ENCODE peak calls at places on chromosomes 16 and 17, in six cellular contexts. One of them, this sample, is unnamed.

GRCh38 chr16:20166531-20167235 is 93.0 kb upstream of the GPR139 start:
- DNase-seq in MM.1S: no peak
- DNase-seq in ACHN: peak; percentile 90
- DNase-seq in COR-L47: no peak
- DNase-seq in COLO829: peak; percentile 11
- DNase-seq in heart right ventricle: no peak
- DNase-seq in this sample: no peak

GRCh38 chr16:86833136-86833535 is 254.8 kb downstream of the FOXL1 start:
- DNase-seq in COLO829: no peak
- DNase-seq in ACHN: no peak
- DNase-seq in COR-L47: no peak
- DNase-seq in heart right ventricle: no peak
- DNase-seq in MM.1S: peak; percentile 6
- DNase-seq in this sample: no peak

GRCh38 chr17:30503558-30503957 is 26.4 kb downstream of the GOSR1 start:
- DNase-seq in MM.1S: no peak
- DNase-seq in COR-L47: no peak
- DNase-seq in COLO829: no peak
- DNase-seq in heart right ventricle: no peak
- DNase-seq in ACHN: peak; percentile 10
- DNase-seq in this sample: no peak

GRCh38 chr17:77445908-77446535 is 305.3 kb downstream of the SEC14L1 start:
- DNase-seq in COR-L47: no peak
- DNase-seq in COLO829: peak; percentile 52
- DNase-seq in ACHN: no peak
- DNase-seq in MM.1S: peak; percentile 70
- DNase-seq in heart right ventricle: no peak
- DNase-seq in this sample: peak; percentile 35

GRCh38 chr17:78364436-78365281 is 4.8 kb upstream of the SOCS3 start:
- DNase-seq in COLO829: no peak
- DNase-seq in MM.1S: no peak
- DNase-seq in COR-L47: no peak
- DNase-seq in ACHN: no peak
- DNase-seq in heart right ventricle: no peak
- DNase-seq in this sample: no peak

GRCh38 chr16:9797306-9797705 is 384.9 kb downstream of the GRIN2A start:
- DNase-seq in COLO829: no peak
- DNase-seq in MM.1S: no peak
- DNase-seq in ACHN: peak; percentile 16
- DNase-seq in COR-L47: no peak
- DNase-seq in heart right ventricle: peak; percentile 40
- DNase-seq in this sample: no peak

GRCh38 chr16:24573141-24573540 is 33.8 kb downstream of the RBBP6 start:
- DNase-seq in COR-L47: no peak
- DNase-seq in COLO829: no peak
- DNase-seq in ACHN: no peak
- DNase-seq in MM.1S: no peak
- DNase-seq in heart right ventricle: no peak
- DNase-seq in this sample: no peak

GRCh38 chr16:27230562-27230991 is 27.3 kb downstream of the KDM8 start:
- DNase-seq in ACHN: no peak
- DNase-seq in heart right ventricle: no peak
- DNase-seq in COLO829: no peak
- DNase-seq in COR-L47: no peak
- DNase-seq in MM.1S: peak; percentile 78
- DNase-seq in this sample: no peak

GRCh38 chr17:41707803-41708669 is 4.1 kb upstream of the GAST start:
- DNase-seq in MM.1S: no peak
- DNase-seq in COR-L47: no peak
- DNase-seq in ACHN: no peak
- DNase-seq in COLO829: no peak
- DNase-seq in heart right ventricle: no peak
- DNase-seq in this sample: no peak

GRCh38 chr17:50201226-50201854 is at the start of gene COL1A1:
- DNase-seq in MM.1S: no peak
- DNase-seq in heart right ventricle: peak; percentile 76
- DNase-seq in COR-L47: no peak
- DNase-seq in ACHN: no peak
- DNase-seq in COLO829: no peak
- DNase-seq in this sample: no peak

GRCh38 chr17:28878981-28879380 is 18.6 kb downstream of the FLOT2 start:
- DNase-seq in ACHN: peak; percentile 64
- DNase-seq in COLO829: peak; percentile 54
- DNase-seq in COR-L47: peak; percentile 76
- DNase-seq in MM.1S: peak; percentile 31
- DNase-seq in heart right ventricle: no peak
- DNase-seq in this sample: no peak

GRCh38 chr16:3780570-3780969 is 63.2 kb upstream of the TRAP1 start:
- DNase-seq in ACHN: peak; percentile 52
- DNase-seq in COR-L47: peak; percentile 7
- DNase-seq in COLO829: no peak
- DNase-seq in MM.1S: no peak
- DNase-seq in heart right ventricle: no peak
- DNase-seq in this sample: no peak

GRCh38 chr16:23509763-23510153 is 536 bp downstream of the GGA2 start:
- DNase-seq in COLO829: no peak
- DNase-seq in ACHN: peak; percentile 61
- DNase-seq in MM.1S: peak; percentile 36
- DNase-seq in heart right ventricle: peak; percentile 37
- DNase-seq in COR-L47: no peak
- DNase-seq in this sample: no peak

GRCh38 chr17:43468746-43469544 is 14.8 kb upstream of the DHX8 start:
- DNase-seq in ACHN: peak; percentile 65
- DNase-seq in heart right ventricle: no peak
- DNase-seq in COR-L47: no peak
- DNase-seq in COLO829: peak; percentile 47
- DNase-seq in MM.1S: no peak
- DNase-seq in this sample: peak; percentile 12

GRCh38 chr17:65568918-65569317 is 7.5 kb upstream of the AXIN2 start:
- DNase-seq in ACHN: no peak
- DNase-seq in COLO829: no peak
- DNase-seq in heart right ventricle: no peak
- DNase-seq in COR-L47: no peak
- DNase-seq in MM.1S: no peak
- DNase-seq in this sample: no peak

GRCh38 chr17:63804328-63804727 is 22.9 kb upstream of the PSMC5 start:
- DNase-seq in ACHN: no peak
- DNase-seq in COR-L47: no peak
- DNase-seq in MM.1S: no peak
- DNase-seq in COLO829: no peak
- DNase-seq in heart right ventricle: no peak
- DNase-seq in this sample: no peak

GRCh38 chr16:85767569-85767968 is 16.7 kb upstream of the C16orf74 start:
- DNase-seq in ACHN: peak; percentile 95
- DNase-seq in MM.1S: no peak
- DNase-seq in COR-L47: no peak
- DNase-seq in COLO829: no peak
- DNase-seq in heart right ventricle: no peak
- DNase-seq in this sample: no peak

GRCh38 chr17:73758245-73758644 is 114.0 kb upstream of the SDK2 start:
- DNase-seq in COLO829: no peak
- DNase-seq in ACHN: no peak
- DNase-seq in heart right ventricle: no peak
- DNase-seq in MM.1S: no peak
- DNase-seq in COR-L47: no peak
- DNase-seq in this sample: no peak

GRCh38 chr16:1918890-1919679 is 870 bp upstream of the HS3ST6 start:
- DNase-seq in heart right ventricle: no peak
- DNase-seq in COLO829: no peak
- DNase-seq in MM.1S: no peak
- DNase-seq in ACHN: no peak
- DNase-seq in COR-L47: no peak
- DNase-seq in this sample: no peak

GRCh38 chr17:57368637-57369336 is 112.5 kb downstream of the MSI2 start:
- DNase-seq in COR-L47: no peak
- DNase-seq in heart right ventricle: no peak
- DNase-seq in COLO829: no peak
- DNase-seq in ACHN: no peak
- DNase-seq in MM.1S: peak; percentile 87
- DNase-seq in this sample: no peak

GRCh38 chr16:48511716-48512115 is 98.3 kb downstream of the N4BP1 start:
- DNase-seq in COR-L47: no peak
- DNase-seq in ACHN: no peak
- DNase-seq in MM.1S: no peak
- DNase-seq in COLO829: no peak
- DNase-seq in heart right ventricle: no peak
- DNase-seq in this sample: no peak

GRCh38 chr17:45833826-45834439 is 10.7 kb upstream of the SPPL2C start:
- DNase-seq in COR-L47: no peak
- DNase-seq in heart right ventricle: no peak
- DNase-seq in COLO829: no peak
- DNase-seq in ACHN: no peak
- DNase-seq in MM.1S: no peak
- DNase-seq in this sample: no peak

GRCh38 chr16:23296994-23297393 is 5.1 kb upstream of the SCNN1B start:
- DNase-seq in heart right ventricle: no peak
- DNase-seq in COLO829: peak; percentile 18
- DNase-seq in MM.1S: peak; percentile 62
- DNase-seq in ACHN: peak; percentile 32
- DNase-seq in COR-L47: peak; percentile 29
- DNase-seq in this sample: no peak

GRCh38 chr16:67723151-67723915 is 4.2 kb upstream of the GFOD2 start:
- DNase-seq in heart right ventricle: no peak
- DNase-seq in ACHN: peak; percentile 44
- DNase-seq in COR-L47: no peak
- DNase-seq in MM.1S: no peak
- DNase-seq in COLO829: no peak
- DNase-seq in this sample: no peak

GRCh38 chr17:80529904-80530292 is 14.7 kb upstream of the RPTOR start:
- DNase-seq in MM.1S: no peak
- DNase-seq in COLO829: no peak
- DNase-seq in COR-L47: no peak
- DNase-seq in ACHN: no peak
- DNase-seq in heart right ventricle: no peak
- DNase-seq in this sample: no peak

GRCh38 chr16:89727406-89728120 is 6.2 kb downstream of the ZNF276 start:
- DNase-seq in COLO829: no peak
- DNase-seq in MM.1S: no peak
- DNase-seq in ACHN: no peak
- DNase-seq in heart right ventricle: no peak
- DNase-seq in COR-L47: no peak
- DNase-seq in this sample: no peak

GRCh38 chr17:9478889-9479288 is 96.7 kb downstream of the STX8 start:
- DNase-seq in COR-L47: no peak
- DNase-seq in heart right ventricle: no peak
- DNase-seq in MM.1S: no peak
- DNase-seq in COLO829: no peak
- DNase-seq in ACHN: no peak
- DNase-seq in this sample: no peak

GRCh38 chr17:50062323-50063243 is 6.7 kb downstream of the ITGA3 start:
- DNase-seq in COR-L47: peak; percentile 39
- DNase-seq in MM.1S: no peak
- DNase-seq in ACHN: peak; percentile 99
- DNase-seq in heart right ventricle: peak; percentile 85
- DNase-seq in COLO829: peak; percentile 90
- DNase-seq in this sample: no peak

GRCh38 chr17:81710514-81711308 is 1.4 kb upstream of the SLC25A10 start:
- DNase-seq in ACHN: no peak
- DNase-seq in MM.1S: no peak
- DNase-seq in COR-L47: peak; percentile 77
- DNase-seq in heart right ventricle: no peak
- DNase-seq in COLO829: no peak
- DNase-seq in this sample: no peak

GRCh38 chr16:66984902-66985311 is 3.5 kb upstream of the CES4A start:
- DNase-seq in MM.1S: no peak
- DNase-seq in COR-L47: no peak
- DNase-seq in heart right ventricle: no peak
- DNase-seq in ACHN: no peak
- DNase-seq in COLO829: no peak
- DNase-seq in this sample: no peak

GRCh38 chr17:37488009-37488604 is 1.6 kb upstream of the DUSP14 start:
- DNase-seq in COR-L47: peak; percentile 9
- DNase-seq in ACHN: peak; percentile 94
- DNase-seq in COLO829: peak; percentile 85
- DNase-seq in MM.1S: peak; percentile 31
- DNase-seq in heart right ventricle: peak; percentile 38
- DNase-seq in this sample: peak; percentile 58

GRCh38 chr16:23025692-23026305 is 123.5 kb downstream of the USP31 start:
- DNase-seq in heart right ventricle: no peak
- DNase-seq in COLO829: peak; percentile 11
- DNase-seq in ACHN: no peak
- DNase-seq in COR-L47: no peak
- DNase-seq in MM.1S: no peak
- DNase-seq in this sample: no peak

GRCh38 chr17:36686123-36686669 is 84.8 kb downstream of the MRM1 start:
- DNase-seq in ACHN: no peak
- DNase-seq in heart right ventricle: no peak
- DNase-seq in MM.1S: no peak
- DNase-seq in COR-L47: no peak
- DNase-seq in COLO829: no peak
- DNase-seq in this sample: peak; percentile 30

GRCh38 chr16:49600976-49601375 is 227.4 kb downstream of the C16orf78 start:
- DNase-seq in MM.1S: no peak
- DNase-seq in heart right ventricle: no peak
- DNase-seq in COR-L47: no peak
- DNase-seq in COLO829: no peak
- DNase-seq in ACHN: no peak
- DNase-seq in this sample: no peak

GRCh38 chr16:10817963-10818941 is at the start of gene TVP23A:
- DNase-seq in MM.1S: no peak
- DNase-seq in heart right ventricle: no peak
- DNase-seq in ACHN: no peak
- DNase-seq in COLO829: no peak
- DNase-seq in COR-L47: no peak
- DNase-seq in this sample: no peak

GRCh38 chr17:44307387-44308186 is 814 bp upstream of the RUNDC3A start:
- DNase-seq in COR-L47: peak; percentile 45
- DNase-seq in COLO829: peak; percentile 37
- DNase-seq in heart right ventricle: peak; percentile 45
- DNase-seq in ACHN: peak; percentile 82
- DNase-seq in MM.1S: no peak
- DNase-seq in this sample: peak; percentile 85

This sample was measured in Ammon's horn.